ENCODE peak calls at places on chromosomes 5 and 9, in ten cellular contexts. F is ovary, O is SJSA1, E is foreskin keratinocyte, M is upper lobe of left lung, Q is prostate gland, G is GM23248, J is kidney, K is aorta, T is suprapubic skin. P is an unnamed sample.

GRCh38 chr9:81108391-81108790 is 581.0 kb downstream of the TLE1 start:
- DNase-seq in F (no peak), O (no peak), E (peak; percentile 47), M (no peak), Q (no peak), G (no peak), J (no peak), K (no peak), T (no peak), P (no peak)

GRCh38 chr9:80556631-80557030 is 984.9 kb downstream of the TLE4 start:
- DNase-seq in F (no peak), O (no peak), E (no peak), M (no peak), Q (no peak), G (no peak), J (no peak), K (no peak), T (no peak), P (no peak)

GRCh38 chr5:11128021-11128420 is 367.0 kb upstream of the DAP start:
- DNase-seq in F (no peak), O (no peak), E (no peak), M (no peak), Q (no peak), G (no peak), J (no peak), K (no peak), T (no peak), P (no peak)

GRCh38 chr5:10364186-10364689 is 10.7 kb downstream of the MARCHF6 start:
- DNase-seq in F (no peak), O (no peak), E (no peak), M (no peak), Q (no peak), G (no peak), J (no peak), K (no peak), T (no peak), P (no peak)

GRCh38 chr9:112867275-112867991 is 23.2 kb downstream of the SLC46A2 start:
- DNase-seq in F (no peak), O (peak; percentile 44), E (peak; percentile 84), M (peak; percentile 77), Q (no peak), G (peak; percentile 88), J (no peak), K (no peak), T (no peak), P (no peak)

GRCh38 chr5:180466316-180466715 is 27.9 kb upstream of the CNOT6 start:
- DNase-seq in F (no peak), O (no peak), E (no peak), M (no peak), Q (no peak), G (no peak), J (no peak), K (peak; percentile 72), T (peak; percentile 69), P (no peak)

GRCh38 chr5:6603643-6604042 is 29.2 kb downstream of the NSUN2 start:
- DNase-seq in F (no peak), O (peak; percentile 32), E (no peak), M (no peak), Q (no peak), G (no peak), J (no peak), K (no peak), T (no peak), P (no peak)

GRCh38 chr9:93673844-93674334 is 97.5 kb downstream of the PHF2 start:
- DNase-seq in F (peak; percentile 11), O (peak; percentile 26), E (no peak), M (no peak), Q (no peak), G (no peak), J (peak; percentile 61), K (peak; percentile 63), T (peak; percentile 79), P (peak; percentile 15)

GRCh38 chr5:142926549-142926948 is 156.4 kb downstream of the ARHGAP26 start:
- DNase-seq in F (no peak), O (no peak), E (no peak), M (no peak), Q (no peak), G (no peak), J (no peak), K (no peak), T (no peak), P (no peak)

GRCh38 chr5:99004960-99005359 is 76.2 kb upstream of the CHD1 start:
- DNase-seq in F (no peak), O (no peak), E (no peak), M (no peak), Q (no peak), G (no peak), J (no peak), K (no peak), T (no peak), P (no peak)

DNA sequence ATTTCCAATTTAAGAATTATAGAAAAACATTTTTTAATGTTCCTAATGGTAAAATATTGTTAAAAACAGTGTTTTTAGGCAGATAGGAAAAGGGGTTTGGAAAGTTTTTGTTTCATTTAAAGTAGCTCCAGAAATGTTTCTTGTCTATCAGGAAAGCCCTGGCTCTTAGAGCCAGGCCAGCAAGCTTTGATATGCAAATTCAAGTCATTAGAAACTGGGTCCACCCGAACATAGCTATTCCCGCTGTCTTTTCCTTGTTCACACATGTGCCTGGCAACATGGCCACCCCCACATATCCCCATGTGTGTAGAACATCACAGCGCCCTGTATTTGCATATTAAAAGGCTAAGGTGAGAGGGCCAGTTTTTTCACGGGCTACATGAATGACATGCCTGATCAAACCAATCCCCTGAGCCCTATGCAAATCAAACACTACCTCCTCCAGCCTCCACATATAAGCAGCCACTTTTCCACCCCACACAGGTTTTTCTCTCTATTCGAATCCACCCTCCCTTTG is 925.3 kb upstream of the CDH10 start:
- DNase-seq in F (no peak), O (no peak), E (no peak), M (no peak), Q (no peak), G (no peak), J (no peak), K (no peak), T (no peak), P (no peak)
- H3K4me1 ChIP-seq in F (no peaks in the 10 kb centered on the region), O (no peaks in the 10 kb centered on the region), E (no peaks in the 10 kb centered on the region), M (no peaks in the 10 kb centered on the region), Q (no peaks in the 10 kb centered on the region), G (no peaks in the 10 kb centered on the region), J (no peaks in the 10 kb centered on the region), K (no peaks in the 10 kb centered on the region), T (no peaks in the 10 kb centered on the region), P (no peaks in the 10 kb centered on the region)

DNA sequence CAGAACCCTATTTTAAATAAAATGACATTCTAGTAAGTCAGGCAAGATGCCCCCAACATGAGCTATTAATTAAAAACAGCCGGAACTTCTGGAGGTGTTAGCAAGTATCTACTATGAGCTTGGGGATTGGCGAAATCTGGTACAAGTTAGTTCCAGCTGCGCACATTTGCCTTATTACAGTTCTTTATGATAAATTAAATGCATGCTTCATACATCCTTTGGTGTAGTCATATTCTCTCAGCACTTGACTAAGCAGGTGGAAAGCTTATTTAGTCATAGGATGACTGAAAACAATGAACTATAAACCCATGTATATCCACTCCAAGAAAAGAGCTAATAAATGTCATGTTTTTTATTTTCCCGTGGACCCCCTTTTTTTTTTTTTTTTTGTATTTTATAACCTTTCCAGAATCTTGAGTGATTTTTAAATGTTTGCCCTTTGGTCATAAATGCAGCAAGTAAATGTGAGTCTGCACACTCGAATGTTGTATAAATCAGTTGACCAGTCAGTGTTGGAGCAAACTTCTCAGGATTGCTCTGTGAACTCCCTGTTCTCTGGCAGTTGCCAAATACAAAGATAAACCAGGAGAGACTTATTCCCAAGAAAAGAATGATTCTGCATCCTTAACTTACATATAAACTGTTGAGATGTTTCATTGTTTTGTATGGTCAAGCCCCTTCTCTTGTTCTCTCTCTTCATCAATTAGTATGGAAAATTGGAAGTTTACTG is 38.2 kb downstream of the PIK3R1 start:
- DNase-seq in F (no peak), O (no peak), E (no peak), M (no peak), Q (no peak), G (peak; percentile 49), J (no peak), K (no peak), T (no peak), P (no peak)
- H3K4me1 ChIP-seq in F (peaks cover 28% of the 10 kb centered on the region), O (peaks cover 18% of the 10 kb centered on the region), E (peaks cover 16% of the 10 kb centered on the region), M (peaks cover 64% of the 10 kb centered on the region), Q (peaks cover 9% of the 10 kb centered on the region), G (peaks cover 46% of the 10 kb centered on the region), J (peaks cover 42% of the 10 kb centered on the region), K (peaks cover 37% of the 10 kb centered on the region), T (peaks cover 98% of the 10 kb centered on the region), P (peaks cover 45% of the 10 kb centered on the region)

DNA sequence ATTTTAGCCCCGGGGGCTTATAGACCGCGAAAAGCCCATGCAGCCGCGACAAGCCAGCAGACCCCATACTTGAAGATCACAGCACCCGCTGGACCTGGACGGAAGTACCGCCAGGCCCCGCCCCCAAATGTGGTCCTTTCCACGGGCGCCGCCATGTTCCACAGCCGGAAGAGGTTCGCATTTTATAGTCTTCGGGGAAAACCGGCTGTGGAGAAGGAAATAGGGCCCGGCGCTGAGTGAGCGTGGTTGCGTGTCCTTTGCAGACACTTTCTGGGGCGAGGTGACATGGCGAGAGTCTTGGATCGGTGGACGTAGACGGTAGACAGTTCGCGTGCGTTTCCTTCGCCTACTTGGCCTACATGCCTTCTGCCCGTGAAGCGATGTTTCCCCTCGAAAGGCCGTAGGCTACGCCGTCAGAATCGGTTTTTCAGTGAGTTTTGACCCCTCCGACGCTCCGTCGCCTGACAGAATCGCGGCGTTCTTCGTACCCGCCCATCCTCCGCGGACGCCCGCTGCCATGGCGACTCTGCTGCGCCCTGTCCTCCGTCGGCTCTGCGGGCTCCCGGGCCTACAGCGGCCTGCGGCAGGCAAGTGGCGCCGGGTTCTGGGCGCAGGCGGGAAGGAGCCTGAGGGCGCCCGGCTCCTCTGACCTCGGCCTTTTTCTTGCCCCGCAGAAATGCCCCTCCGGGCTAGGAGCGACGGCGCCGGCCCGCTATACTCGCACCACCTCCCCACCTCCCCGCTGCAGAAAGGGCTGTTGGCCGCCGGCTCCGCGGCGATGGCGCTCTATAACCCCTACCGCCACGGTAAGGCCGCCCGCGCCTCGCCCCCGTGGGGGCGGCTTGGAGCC is at the start of the genes COQ4 and TRUB2:
- DNase-seq in F (peak; percentile 91), O (peak; percentile 92), E (peak; percentile 91), M (peak; percentile 95), Q (peak; percentile 94), G (peak; percentile 98), J (peak; percentile 97), K (peak; percentile 97), T (peak; percentile 98), P (peak; percentile 95)
- H3K4me1 ChIP-seq in F (peaks cover 8% of the 10 kb centered on the region), O (peaks cover 10% of the 10 kb centered on the region), E (peaks cover 4% of the 10 kb centered on the region), M (peaks cover 19% of the 10 kb centered on the region), Q (peaks cover 10% of the 10 kb centered on the region), G (peaks cover 13% of the 10 kb centered on the region), J (peaks cover 11% of the 10 kb centered on the region), K (no peaks in the 10 kb centered on the region), T (peaks cover 48% of the 10 kb centered on the region), P (peaks cover 11% of the 10 kb centered on the region)

DNA sequence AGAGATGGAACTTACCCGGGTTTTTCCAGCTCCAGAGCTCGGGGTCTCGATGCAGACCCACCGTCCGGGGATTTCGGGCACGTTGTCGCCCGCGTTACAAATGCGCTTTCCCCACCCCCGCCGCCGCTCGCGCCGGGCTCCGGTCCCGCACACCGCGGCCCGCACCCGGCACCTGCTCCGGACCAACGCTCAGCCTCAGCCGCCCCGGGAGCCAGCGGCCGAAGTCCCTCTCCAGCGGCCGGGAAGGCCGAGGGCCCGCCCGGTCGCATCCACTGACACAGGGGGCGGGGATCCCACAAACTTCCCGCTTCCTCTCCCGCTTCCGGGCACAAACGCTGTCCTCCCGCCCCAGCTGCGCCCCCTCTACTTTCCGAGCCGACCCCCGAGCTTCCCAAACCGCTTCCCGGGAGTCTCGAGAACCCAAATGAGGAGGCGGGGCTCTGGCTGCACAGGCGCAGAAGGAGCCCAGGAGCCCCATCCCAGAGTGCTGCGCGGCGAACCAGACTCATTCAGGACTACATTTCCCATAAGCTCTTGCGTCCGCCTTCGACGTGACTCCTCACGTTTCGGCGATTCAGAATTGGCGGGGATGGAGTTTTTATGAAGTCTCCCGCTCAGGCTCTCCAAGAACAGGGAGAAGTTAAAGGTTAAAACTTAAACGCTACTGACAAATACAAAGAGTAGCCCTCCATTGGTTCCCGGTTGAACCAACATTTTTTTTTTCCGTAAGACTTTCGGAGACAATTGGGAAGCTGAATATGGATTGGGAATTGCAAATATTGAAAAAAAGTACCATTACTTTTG is at the start of gene ZNF782:
- DNase-seq in F (peak; percentile 92), O (peak; percentile 89), E (peak; percentile 73), M (peak; percentile 96), Q (peak; percentile 92), G (peak; percentile 98), J (peak; percentile 96), K (peak; percentile 96), T (peak; percentile 93), P (peak; percentile 94)
- H3K4me1 ChIP-seq in F (peaks cover 9% of the 10 kb centered on the region), O (peaks cover 20% of the 10 kb centered on the region), E (peaks cover 24% of the 10 kb centered on the region), M (peaks cover 19% of the 10 kb centered on the region), Q (no peaks in the 10 kb centered on the region), G (peaks cover 21% of the 10 kb centered on the region), J (peaks cover 9% of the 10 kb centered on the region), K (no peaks in the 10 kb centered on the region), T (peaks cover 28% of the 10 kb centered on the region), P (peaks cover 14% of the 10 kb centered on the region)